ENCODE peak calls at places on chromosome 2, in ten cellular contexts. F is GM23338, O is astrocyte of the cerebellum, R is dorsolateral prefrontal cortex, T is tibial nerve, J is brain microvascular endothelial cell, C is left ventricle myocardium inferior, I is iPS DF 6.9, M is ovary, B is GM06990. Y is an unnamed sample.

GRCh38 chr2:105329197-105329554 is 359 bp downstream of the TGFBRAP1 start:
- DNase-seq in R (peak), O (no peak), B (no peak), T (no peak), C (no peak), J (no peak), M (peak), I (no peak), F (no peak), Y (no peak)

GRCh38 chr2:139940701-139941100 is 1160.5 kb upstream of the NXPH2 start:
- DNase-seq in F (no peak), M (no peak), C (no peak), T (no peak), I (no peak), B (no peak), J (no peak), O (no peak), R (no peak), Y (no peak)

GRCh38 chr2:133674433-133675331 is 106.4 kb upstream of the NCKAP5 start:
- DNase-seq in M (peak), O (peak), F (peak), J (peak), C (peak), T (peak), R (peak), I (no peak), B (no peak), Y (no peak)

GRCh38 chr2:195009202-195009601 is 647.8 kb upstream of the SLC39A10 start:
- DNase-seq in B (no peak), J (no peak), I (no peak), O (no peak), M (no peak), C (no peak), T (no peak), R (peak), F (no peak), Y (no peak)

GRCh38 chr2:43220229-43220981 is 6.0 kb downstream of the ZFP36L2 start:
- DNase-seq in R (no peak), J (peak), O (no peak), B (no peak), F (no peak), I (no peak), T (no peak), M (no peak), C (no peak), Y (no peak)

GRCh38 chr2:59790186-59791142 is 763.0 kb downstream of the BCL11A start:
- DNase-seq in R (no peak), I (no peak), F (peak), T (no peak), J (no peak), M (no peak), O (no peak), C (no peak), B (no peak), Y (no peak)

GRCh38 chr2:191051825-191052778 is 38.1 kb upstream of the STAT1 start:
- DNase-seq in B (no peak), C (no peak), M (no peak), O (peak), I (no peak), F (peak), R (no peak), T (no peak), J (peak), Y (peak)

GRCh38 chr2:48900321-48901014 is 144.9 kb upstream of the LHCGR start:
- DNase-seq in R (no peak), M (no peak), F (no peak), T (no peak), O (no peak), B (no peak), C (no peak), I (no peak), J (no peak), Y (no peak)

GRCh38 chr2:104849036-104849551 is 4.8 kb upstream of the POU3F3 start:
- DNase-seq in C (no peak), F (no peak), T (no peak), O (no peak), I (no peak), R (no peak), B (no peak), J (no peak), M (no peak), Y (no peak)

GRCh38 chr2:10225291-10226031 is 77.2 kb upstream of the HPCAL1 start:
- DNase-seq in T (no peak), M (peak), F (peak), R (no peak), O (no peak), I (no peak), J (no peak), C (no peak), B (no peak), Y (no peak)

GRCh38 chr2:219422944-219423534 is 4.9 kb downstream of the DES start:
- DNase-seq in T (no peak), B (no peak), O (no peak), M (no peak), F (no peak), I (no peak), R (no peak), C (no peak), J (no peak), Y (no peak)

GRCh38 chr2:53787255-53787910 is 539 bp downstream of the ERLEC1 start:
- DNase-seq in R (no peak), T (no peak), J (peak), M (no peak), I (no peak), O (no peak), F (peak), B (no peak), C (no peak), Y (no peak)

GRCh38 chr2:172931923-172932520 is 143.6 kb upstream of the MAP3K20 start:
- DNase-seq in C (peak), O (peak), B (no peak), T (peak), R (peak), I (peak), M (peak), F (peak), J (peak), Y (peak)

GRCh38 chr2:59353301-59353921 is 1112.3 kb upstream of the FANCL start:
- DNase-seq in J (no peak), I (no peak), F (no peak), O (no peak), B (no peak), T (no peak), C (no peak), M (no peak), R (no peak), Y (no peak)

GRCh38 chr2:15668611-15669305 is 77.1 kb downstream of the DDX1 start:
- DNase-seq in F (no peak), T (no peak), J (peak), C (no peak), I (no peak), O (no peak), M (no peak), R (no peak), B (no peak), Y (no peak)

GRCh38 chr2:240236217-240237111 is 96.0 kb upstream of the OTOS start:
- DNase-seq in C (peak), M (peak), F (no peak), R (peak), O (no peak), T (peak), B (no peak), J (no peak), I (no peak), Y (no peak)

GRCh38 chr2:8448822-8449577 is 232.9 kb upstream of the ID2 start:
- DNase-seq in O (no peak), B (no peak), J (no peak), C (no peak), F (no peak), R (no peak), T (no peak), I (no peak), M (no peak), Y (no peak)

GRCh38 chr2:75018162-75018561 is 59.7 kb downstream of the POLE4 start:
- DNase-seq in C (no peak), M (no peak), I (no peak), F (no peak), J (no peak), O (no peak), B (no peak), R (no peak), T (no peak), Y (no peak)

GRCh38 chr2:44948565-44949328 is 7.2 kb downstream of the SIX3 start:
- DNase-seq in M (no peak), B (no peak), R (peak), J (no peak), I (no peak), O (no peak), C (no peak), F (no peak), T (no peak), Y (no peak)

GRCh38 chr2:9149726-9150567 is 56.7 kb upstream of the ASAP2 start:
- DNase-seq in J (no peak), C (no peak), M (no peak), I (no peak), R (no peak), O (no peak), F (no peak), B (no peak), T (no peak), Y (no peak)

GRCh38 chr2:152403395-152403794 is 68.4 kb downstream of the FMNL2 start:
- DNase-seq in F (no peak), R (no peak), B (no peak), M (no peak), J (no peak), C (no peak), I (no peak), O (no peak), T (no peak), Y (no peak)

GRCh38 chr2:99365661-99366060 is 28.5 kb downstream of the EIF5B start:
- DNase-seq in O (no peak), F (no peak), I (no peak), R (no peak), J (no peak), C (no peak), T (no peak), M (no peak), B (no peak), Y (no peak)

GRCh38 chr2:74503506-74504475 is 3.7 kb downstream of the PCGF1 start:
- DNase-seq in F (peak), J (no peak), B (no peak), R (no peak), T (no peak), I (no peak), C (no peak), M (peak), O (no peak), Y (no peak)

GRCh38 chr2:179440642-179441251 is 176.1 kb upstream of the SESTD1 start:
- DNase-seq in R (no peak), I (no peak), B (peak), M (no peak), J (no peak), T (no peak), O (peak), C (no peak), F (peak), Y (no peak)

GRCh38 chr2:143878131-143878530 is 641.8 kb downstream of the ZEB2 start:
- DNase-seq in F (peak), O (no peak), R (no peak), B (no peak), I (no peak), T (no peak), J (no peak), C (no peak), M (no peak), Y (no peak)

GRCh38 chr2:74850816-74851566 is 17.1 kb downstream of the HK2 start:
- DNase-seq in T (no peak), J (no peak), I (no peak), F (no peak), R (no peak), M (no peak), B (no peak), C (no peak), O (no peak), Y (no peak)

GRCh38 chr2:185188656-185189055 is 549.9 kb upstream of the FSIP2 start:
- DNase-seq in R (no peak), F (no peak), C (no peak), T (no peak), J (no peak), O (peak), B (no peak), M (no peak), I (no peak), Y (peak)

GRCh38 chr2:128635361-128635900 is 316.8 kb upstream of the HS6ST1 start:
- DNase-seq in R (peak), C (no peak), F (no peak), B (no peak), J (no peak), T (no peak), M (no peak), I (no peak), O (no peak), Y (no peak)

GRCh38 chr2:196334710-196335109 is 163.3 kb upstream of the STK17B start:
- DNase-seq in I (no peak), M (no peak), F (no peak), J (peak), T (no peak), O (no peak), R (no peak), C (no peak), B (no peak), Y (no peak)

GRCh38 chr2:101696272-101697123 is 1.0 kb upstream of the MAP4K4 start:
- DNase-seq in C (no peak), M (peak), T (no peak), O (no peak), B (no peak), I (no peak), F (peak), J (no peak), R (no peak), Y (no peak)

GRCh38 chr2:104856086-104856972 is 2.4 kb downstream of the POU3F3 start:
- DNase-seq in R (peak), F (peak), M (no peak), T (no peak), I (no peak), O (no peak), C (no peak), B (no peak), J (no peak), Y (no peak)

GRCh38 chr2:84939426-84940087 is 31.4 kb upstream of the KCMF1 start:
- DNase-seq in B (peak), C (no peak), R (no peak), M (no peak), J (no peak), F (no peak), T (no peak), I (no peak), O (no peak), Y (no peak)

DNA sequence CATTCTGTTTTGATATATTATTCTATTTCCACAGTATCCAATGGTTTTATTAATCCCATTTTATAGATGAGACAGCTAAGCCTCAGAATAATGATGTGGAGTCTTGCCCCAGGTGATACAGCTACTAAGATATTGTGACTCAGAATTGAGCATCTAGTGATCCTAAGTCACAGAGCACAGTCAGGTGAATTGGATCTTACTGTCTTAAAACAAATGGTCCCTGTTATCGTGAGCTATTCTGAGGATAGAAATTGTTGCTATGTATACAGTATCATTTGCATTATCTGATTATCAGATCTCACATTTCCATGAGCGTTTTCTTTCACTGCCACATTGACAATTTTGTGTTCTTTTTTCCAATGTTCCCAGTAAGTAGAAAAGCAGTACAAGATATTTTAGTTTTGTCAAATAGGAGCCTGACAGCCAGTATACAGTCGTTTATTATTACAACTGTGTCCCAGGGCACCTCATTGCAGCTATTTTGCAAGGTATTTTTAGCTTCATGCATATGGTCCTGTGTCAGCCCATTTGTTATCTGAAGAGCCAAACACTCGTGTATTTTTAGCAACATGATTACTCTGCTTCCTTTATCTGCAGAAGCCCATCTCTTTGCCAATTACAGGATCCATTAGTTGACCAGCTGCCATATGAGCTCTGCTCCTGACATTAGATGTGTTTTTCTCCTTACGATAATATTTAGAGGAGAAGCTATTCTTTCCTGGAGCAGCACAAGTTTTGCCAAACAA is 25.1 kb upstream of the SGPP2 start:
- DNase-seq in J (no peak), C (no peak), F (no peak), B (no peak), M (no peak), I (no peak), O (no peak), R (no peak), T (no peak), Y (no peak)
- H3K4me3 ChIP-seq in J (no peak), C (peak), F (no peak), B (no peak), M (no peak), I (no peak), O (no peak), R (no peak), T (no peak), Y (no peak)

GRCh38 chr2:174325373-174325772 is 9.4 kb upstream of the SP9 start:
- DNase-seq in M (no peak), I (no peak), R (no peak), F (peak), T (no peak), O (no peak), B (no peak), J (no peak), C (no peak), Y (no peak)
- H3K4me3 ChIP-seq in M (no peak), I (peak), R (no peak), F (peak), T (no peak), O (no peak), B (no peak), J (no peak), C (no peak), Y (no peak)

GRCh38 chr2:951224-952006 is 766 bp downstream of the SNTG2 start:
- DNase-seq in R (no peak), B (no peak), M (no peak), C (no peak), O (no peak), F (peak), I (no peak), J (no peak), T (no peak), Y (no peak)

GRCh38 chr2:953408-953807 is 2.8 kb downstream of the SNTG2 start:
- DNase-seq in R (no peak), J (no peak), B (no peak), M (no peak), T (no peak), O (no peak), I (no peak), C (no peak), F (no peak), Y (no peak)

GRCh38 chr2:949894-950626 is 589 bp upstream of the SNTG2 start:
- DNase-seq in B (no peak), O (no peak), M (no peak), J (no peak), R (no peak), F (peak), T (no peak), C (no peak), I (no peak), Y (no peak)

GRCh38 chr2:949384-949893 is 1.2 kb upstream of the SNTG2 start:
- DNase-seq in I (no peak), B (no peak), F (peak), T (no peak), R (no peak), C (no peak), M (no peak), J (no peak), O (no peak), Y (no peak)

GRCh38 chr2:950627-950992 is at the start of gene SNTG2:
- DNase-seq in F (peak), M (peak), B (no peak), J (no peak), I (no peak), T (no peak), C (peak), O (no peak), R (no peak), Y (no peak)
- H3K4me3 ChIP-seq in F (peak), M (peak), B (peak), J (peak), I (peak), T (peak), C (peak), O (peak), R (peak), Y (peak)

DNA sequence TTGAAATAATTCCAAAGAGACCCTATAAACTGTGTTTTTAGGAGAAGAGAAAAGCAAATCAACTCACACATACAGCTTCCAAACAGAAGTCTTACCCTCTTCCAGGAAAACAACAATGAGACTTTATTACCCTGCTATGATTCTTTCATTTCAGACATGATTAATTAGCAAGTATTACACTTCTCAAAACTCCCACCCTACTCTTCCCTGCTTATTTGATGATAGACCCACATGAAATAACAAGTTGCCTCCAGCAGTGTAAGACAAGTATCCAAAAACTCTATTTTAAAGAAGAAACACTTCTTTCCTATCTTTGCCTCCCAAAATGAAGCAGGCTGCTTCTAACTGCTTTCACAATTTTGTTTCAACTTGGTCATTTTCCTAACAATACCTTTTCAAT is 4.1 kb downstream of the FIGN start:
- DNase-seq in T (no peak), R (no peak), J (no peak), B (no peak), F (no peak), C (no peak), M (no peak), O (no peak), I (no peak), Y (no peak)
- H3K4me3 ChIP-seq in T (peak), R (peak), J (no peak), B (no peak), F (no peak), C (peak), M (no peak), O (no peak), I (no peak), Y (peak)